ENCODE peak calls at places on chromosomes 3 and 15, in eight cellular contexts. A is hepatocyte, L is RWPE1, F is GM12864, K is dorsolateral prefrontal cortex, P is A549, S is omental fat pad, W is psoas muscle. H is an unnamed sample.
A peak's percentile ranks its signal among the peaks of the same experiment; 100 is the strongest.

GRCh38 chr15:30921781-30922371 is 18.2 kb downstream of the FAN1 start:
- DNase-seq in K (no peak), F (no peak), W (peak; percentile 20), A (no peak), L (no peak), P (no peak), S (no peak), H (no peak)

GRCh38 chr3:178465260-178466180 is 70.7 kb upstream of the KCNMB2 start:
- DNase-seq in K (no peak), A (no peak), F (peak; percentile 41), P (no peak), S (no peak), W (no peak), L (no peak), H (no peak)

GRCh38 chr15:68341851-68342336 is 64.3 kb downstream of the FEM1B start:
- DNase-seq in W (peak; percentile 33), K (no peak), P (no peak), S (no peak), F (no peak), L (no peak), A (no peak), H (no peak)

GRCh38 chr3:15359677-15360397 is 27.5 kb upstream of the SH3BP5 start:
- DNase-seq in S (no peak), P (no peak), K (no peak), L (no peak), W (no peak), F (no peak), A (no peak), H (no peak)

GRCh38 chr15:99976811-99977271 is 243.6 kb upstream of the LYSMD4 start:
- DNase-seq in K (no peak), L (peak; percentile 73), W (no peak), S (no peak), P (no peak), F (no peak), A (peak; percentile 43), H (no peak)

GRCh38 chr3:47475029-47475569 is 642 bp downstream of the SCAP start:
- DNase-seq in P (no peak), W (no peak), S (no peak), K (peak; percentile 18), L (peak; percentile 5), F (no peak), A (peak; percentile 45), H (no peak)

GRCh38 chr3:162740941-162741596 is 1244.5 kb downstream of the OTOL1 start:
- DNase-seq in S (no peak), F (no peak), A (no peak), K (no peak), W (no peak), P (no peak), L (no peak), H (no peak)

GRCh38 chr3:161349529-161350278 is 21.6 kb downstream of the SPTSSB start:
- DNase-seq in W (no peak), P (peak; percentile 25), L (peak; percentile 93), F (no peak), K (no peak), A (peak; percentile 31), S (no peak), H (no peak)

GRCh38 chr3:73029321-73029796 is 32.1 kb upstream of the EBLN2 start:
- DNase-seq in P (peak; percentile 12), K (no peak), F (no peak), S (no peak), W (no peak), L (peak; percentile 67), A (peak; percentile 9), H (no peak)

GRCh38 chr3:107942244-107942643 is 148.6 kb downstream of the CD47 start:
- DNase-seq in A (no peak), K (no peak), W (no peak), S (no peak), L (peak; percentile 45), F (no peak), P (no peak), H (no peak)

GRCh38 chr3:59535791-59536221 is 486.0 kb upstream of the CFAP20DC start:
- DNase-seq in S (no peak), K (no peak), L (no peak), W (no peak), P (no peak), F (no peak), A (no peak), H (no peak)

GRCh38 chr3:38960953-38961622 is 90.7 kb downstream of the SCN11A start:
- DNase-seq in P (peak; percentile 72), F (peak; percentile 4), A (peak; percentile 70), K (no peak), W (no peak), L (peak; percentile 26), S (no peak), H (peak; percentile 47)

DNA sequence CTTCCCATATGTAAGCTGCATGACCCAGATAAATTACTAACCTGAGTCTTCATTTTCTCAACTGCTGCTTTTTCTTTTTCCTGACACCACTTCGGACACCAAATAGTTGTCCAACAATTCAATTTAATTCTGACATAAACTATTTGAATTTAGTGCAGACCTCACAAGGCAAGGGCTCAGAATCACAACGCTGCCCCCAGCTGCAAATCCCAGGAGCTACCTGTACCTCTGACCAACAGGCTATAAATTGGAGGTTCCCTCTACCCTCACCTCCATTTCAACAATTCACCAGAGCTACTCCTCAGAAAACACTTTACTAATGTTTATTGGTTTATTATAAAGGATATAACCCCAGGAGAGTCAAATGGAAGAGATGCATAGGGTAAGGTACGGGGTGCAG is 737.6 kb downstream of the NTRK3 start:
- DNase-seq in W (no peak), L (no peak), K (no peak), A (no peak), F (no peak), S (no peak), P (no peak), H (no peak)
- TF ChIP-seq CTCF in W (no peak), L (no peak), K (no peak), A (no peak), F (no peak), S (no peak), P (no peak), H (no peak)

GRCh38 chr3:49001155-49001554 is 6.0 kb upstream of the WDR6 start:
- DNase-seq in S (no peak), K (no peak), F (no peak), A (no peak), W (no peak), P (no peak), L (no peak), H (no peak)
- TF ChIP-seq CTCF in S (no peak), K (peak; percentile 10), F (no peak), A (no peak), W (no peak), P (no peak), L (no peak), H (no peak)

GRCh38 chr3:44861412-44862220 is at the start of gene TMEM42:
- DNase-seq in A (peak; percentile 96), K (peak; percentile 90), F (peak; percentile 64), W (peak; percentile 91), P (peak; percentile 83), S (peak; percentile 77), L (peak; percentile 81), H (peak; percentile 82)
- TF ChIP-seq CTCF in A (no peak), K (peak; percentile 42), F (peak; percentile 16), W (peak; percentile 21), P (no peak), S (no peak), L (no peak), H (no peak)

GRCh38 chr15:92974183-92974915 is 74.2 kb downstream of the CHD2 start:
- DNase-seq in L (no peak), F (no peak), P (no peak), W (no peak), A (no peak), K (no peak), S (no peak), H (no peak)

GRCh38 chr15:92963794-92964193 is 63.7 kb downstream of the CHD2 start:
- DNase-seq in S (no peak), K (no peak), A (no peak), F (no peak), W (no peak), P (no peak), L (no peak), H (no peak)

GRCh38 chr15:92971081-92971480 is 71.0 kb downstream of the CHD2 start:
- DNase-seq in S (no peak), F (no peak), L (no peak), P (no peak), K (no peak), A (no peak), W (no peak), H (no peak)

GRCh38 chr15:92970656-92971055 is 70.5 kb downstream of the CHD2 start:
- DNase-seq in F (no peak), P (no peak), L (no peak), K (no peak), W (no peak), S (no peak), A (no peak), H (no peak)

GRCh38 chr15:92968926-92969664 is 69.0 kb downstream of the CHD2 start:
- DNase-seq in K (no peak), F (no peak), L (no peak), W (no peak), P (no peak), A (no peak), S (no peak), H (no peak)
- TF ChIP-seq CTCF in K (no peak), F (peak; percentile 23), L (no peak), W (no peak), P (no peak), A (peak; percentile 7), S (no peak), H (peak; percentile 41)

GRCh38 chr15:29774900-29775299 is 47.4 kb downstream of the TJP1 start:
- DNase-seq in F (no peak), S (no peak), P (peak; percentile 48), K (no peak), A (no peak), W (no peak), L (peak; percentile 63), H (no peak)
- TF ChIP-seq CTCF in F (no peak), S (no peak), P (no peak), K (no peak), A (no peak), W (no peak), L (no peak), H (no peak)

DNA sequence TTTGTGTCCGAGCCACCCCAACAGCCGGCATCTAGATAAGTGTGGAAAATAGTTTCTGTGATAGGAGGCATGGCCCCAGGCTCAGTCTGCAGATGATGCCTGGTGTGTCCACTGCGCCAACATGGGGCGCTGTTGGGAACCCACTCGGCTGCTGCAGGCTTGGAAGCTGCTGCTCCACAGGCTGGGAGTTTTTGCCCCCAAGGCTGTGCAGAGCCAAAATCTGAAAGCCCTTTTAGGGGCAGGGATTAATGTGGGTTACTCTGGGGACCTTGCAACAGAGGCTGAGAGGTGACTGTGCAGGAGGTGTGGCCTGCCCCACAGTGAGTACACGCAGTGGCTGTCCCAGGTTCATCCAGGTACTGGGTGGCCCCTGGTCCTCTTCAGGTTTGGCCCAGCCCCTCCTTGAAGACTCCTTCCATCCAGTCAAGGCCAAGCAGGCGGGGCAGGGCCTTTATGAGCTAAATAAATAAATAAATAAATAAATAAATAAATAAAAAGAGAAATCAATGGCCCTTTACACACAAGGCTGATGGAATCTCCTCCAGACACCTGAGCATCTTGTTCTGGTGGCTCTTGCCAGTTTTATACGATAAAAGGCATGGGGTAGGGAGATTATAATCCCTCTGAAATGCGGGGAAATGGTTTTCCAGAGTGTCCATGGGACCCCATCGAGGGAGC is 73.8 kb downstream of the AAGAB start:
- DNase-seq in K (no peak), F (no peak), S (no peak), A (no peak), L (no peak), W (no peak), P (no peak), H (no peak)
- TF ChIP-seq CTCF in K (no peak), F (no peak), S (no peak), A (peak; percentile 3), L (no peak), W (no peak), P (peak; percentile 12), H (no peak)